ENCODE peak calls at places on chromosome 21, in seven cellular contexts. One of them, this sample, is unnamed.

GRCh38 chr21:37240978-37241377 is 26.2 kb downstream of the VPS26C start:
- DNase-seq in HFFc6: no peak
- DNase-seq in glutamatergic neuron: no peak
- DNase-seq in AG04450: no peak
- DNase-seq in tibial nerve: no peak
- DNase-seq in uterus: no peak
- DNase-seq in RWPE1: no peak
- DNase-seq in this sample: no peak

GRCh38 chr21:42645211-42646075 is 8.0 kb upstream of the PDE9A start:
- DNase-seq in AG04450: no peak
- DNase-seq in uterus: no peak
- DNase-seq in tibial nerve: no peak
- DNase-seq in RWPE1: no peak
- DNase-seq in HFFc6: no peak
- DNase-seq in glutamatergic neuron: no peak
- DNase-seq in this sample: no peak

GRCh38 chr21:27572681-27573080 is 605.8 kb upstream of the ADAMTS5 start:
- DNase-seq in HFFc6: peak; percentile 88
- DNase-seq in AG04450: peak; percentile 34
- DNase-seq in RWPE1: no peak
- DNase-seq in glutamatergic neuron: no peak
- DNase-seq in tibial nerve: no peak
- DNase-seq in uterus: no peak
- DNase-seq in this sample: no peak

GRCh38 chr21:31394309-31394708 is 50.2 kb upstream of the TIAM1 start:
- DNase-seq in HFFc6: no peak
- DNase-seq in uterus: no peak
- DNase-seq in glutamatergic neuron: no peak
- DNase-seq in tibial nerve: no peak
- DNase-seq in RWPE1: no peak
- DNase-seq in AG04450: no peak
- DNase-seq in this sample: no peak

GRCh38 chr21:42108941-42109340 is 37.8 kb downstream of the UMODL1 start:
- DNase-seq in glutamatergic neuron: no peak
- DNase-seq in AG04450: no peak
- DNase-seq in tibial nerve: no peak
- DNase-seq in RWPE1: no peak
- DNase-seq in HFFc6: no peak
- DNase-seq in uterus: no peak
- DNase-seq in this sample: no peak

GRCh38 chr21:29245104-29245643 is 53.5 kb upstream of the BACH1 start:
- DNase-seq in glutamatergic neuron: no peak
- DNase-seq in HFFc6: no peak
- DNase-seq in RWPE1: no peak
- DNase-seq in uterus: no peak
- DNase-seq in tibial nerve: no peak
- DNase-seq in AG04450: no peak
- DNase-seq in this sample: no peak

GRCh38 chr21:31343030-31343510 is 991 bp downstream of the TIAM1 start:
- DNase-seq in uterus: no peak
- DNase-seq in RWPE1: no peak
- DNase-seq in AG04450: no peak
- DNase-seq in HFFc6: no peak
- DNase-seq in glutamatergic neuron: no peak
- DNase-seq in tibial nerve: no peak
- DNase-seq in this sample: no peak

GRCh38 chr21:14741237-14741636 is 195.1 kb upstream of the SAMSN1 start:
- DNase-seq in glutamatergic neuron: no peak
- DNase-seq in tibial nerve: no peak
- DNase-seq in RWPE1: peak; percentile 22
- DNase-seq in AG04450: no peak
- DNase-seq in uterus: no peak
- DNase-seq in HFFc6: no peak
- DNase-seq in this sample: no peak

GRCh38 chr21:42609806-42610205 is 43.6 kb upstream of the PDE9A start:
- DNase-seq in HFFc6: no peak
- DNase-seq in RWPE1: no peak
- DNase-seq in tibial nerve: no peak
- DNase-seq in glutamatergic neuron: no peak
- DNase-seq in uterus: no peak
- DNase-seq in AG04450: no peak
- DNase-seq in this sample: no peak

GRCh38 chr21:29678616-29679015 is 261.2 kb downstream of the GRIK1 start:
- DNase-seq in RWPE1: no peak
- DNase-seq in tibial nerve: no peak
- DNase-seq in AG04450: no peak
- DNase-seq in uterus: no peak
- DNase-seq in glutamatergic neuron: no peak
- DNase-seq in HFFc6: no peak
- DNase-seq in this sample: no peak

GRCh38 chr21:40902299-40902698 is 55.3 kb upstream of the DSCAM start:
- DNase-seq in RWPE1: no peak
- DNase-seq in tibial nerve: no peak
- DNase-seq in HFFc6: no peak
- DNase-seq in glutamatergic neuron: no peak
- DNase-seq in uterus: no peak
- DNase-seq in AG04450: no peak
- DNase-seq in this sample: no peak
- TF ChIP-seq CTCF in RWPE1: no peak
- TF ChIP-seq CTCF in tibial nerve: no peak
- TF ChIP-seq CTCF in HFFc6: no peak
- TF ChIP-seq CTCF in glutamatergic neuron: no peak
- TF ChIP-seq CTCF in uterus: no peak
- TF ChIP-seq CTCF in AG04450: no peak
- TF ChIP-seq CTCF in this sample: no peak

DNA sequence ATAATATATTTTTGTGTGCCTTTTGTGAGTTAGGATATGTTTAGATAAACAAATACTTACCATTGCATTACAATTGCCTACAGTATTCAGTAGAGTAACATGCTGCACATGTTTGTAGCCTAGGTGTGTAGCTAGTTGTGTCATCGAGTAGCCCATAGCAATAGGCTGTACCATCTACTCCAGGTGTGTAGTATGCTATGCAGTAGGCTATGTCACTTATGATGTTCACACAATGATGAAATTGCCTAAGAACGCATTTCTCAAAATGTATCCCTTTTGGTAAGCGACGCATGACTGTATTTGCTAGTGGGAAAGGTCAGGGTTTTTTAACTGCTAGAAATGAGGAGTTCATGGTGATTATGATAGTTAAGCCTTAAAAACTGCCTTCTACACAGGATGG is 30.0 kb upstream of the B3GALT5 start:
- DNase-seq in uterus: no peak
- DNase-seq in RWPE1: no peak
- DNase-seq in glutamatergic neuron: no peak
- DNase-seq in AG04450: no peak
- DNase-seq in tibial nerve: no peak
- DNase-seq in HFFc6: no peak
- DNase-seq in this sample: no peak
- TF ChIP-seq CTCF in uterus: no peak
- TF ChIP-seq CTCF in RWPE1: no peak
- TF ChIP-seq CTCF in glutamatergic neuron: no peak
- TF ChIP-seq CTCF in AG04450: no peak
- TF ChIP-seq CTCF in tibial nerve: no peak
- TF ChIP-seq CTCF in HFFc6: no peak
- TF ChIP-seq CTCF in this sample: no peak

GRCh38 chr21:32426066-32426465 is 13.6 kb downstream of the EVA1C start:
- DNase-seq in tibial nerve: no peak
- DNase-seq in AG04450: no peak
- DNase-seq in HFFc6: no peak
- DNase-seq in uterus: no peak
- DNase-seq in RWPE1: peak; percentile 46
- DNase-seq in glutamatergic neuron: no peak
- DNase-seq in this sample: no peak

GRCh38 chr21:32424674-32425073 is 12.2 kb downstream of the EVA1C start:
- DNase-seq in glutamatergic neuron: no peak
- DNase-seq in tibial nerve: no peak
- DNase-seq in uterus: no peak
- DNase-seq in RWPE1: no peak
- DNase-seq in HFFc6: no peak
- DNase-seq in AG04450: no peak
- DNase-seq in this sample: no peak

GRCh38 chr21:32426592-32427051 is 14.1 kb downstream of the EVA1C start:
- DNase-seq in HFFc6: no peak
- DNase-seq in RWPE1: peak; percentile 41
- DNase-seq in tibial nerve: no peak
- DNase-seq in AG04450: no peak
- DNase-seq in uterus: no peak
- DNase-seq in glutamatergic neuron: no peak
- DNase-seq in this sample: no peak

GRCh38 chr21:32423846-32424535 is 11.5 kb downstream of the EVA1C start:
- DNase-seq in tibial nerve: no peak
- DNase-seq in uterus: no peak
- DNase-seq in glutamatergic neuron: no peak
- DNase-seq in RWPE1: no peak
- DNase-seq in HFFc6: no peak
- DNase-seq in AG04450: no peak
- DNase-seq in this sample: no peak

GRCh38 chr21:32425628-32426027 is 13.1 kb downstream of the EVA1C start:
- DNase-seq in tibial nerve: no peak
- DNase-seq in uterus: no peak
- DNase-seq in glutamatergic neuron: no peak
- DNase-seq in HFFc6: no peak
- DNase-seq in AG04450: no peak
- DNase-seq in RWPE1: no peak
- DNase-seq in this sample: no peak
- TF ChIP-seq CTCF in tibial nerve: no peak
- TF ChIP-seq CTCF in uterus: no peak
- TF ChIP-seq CTCF in glutamatergic neuron: no peak
- TF ChIP-seq CTCF in HFFc6: peak; percentile 27
- TF ChIP-seq CTCF in AG04450: no peak
- TF ChIP-seq CTCF in RWPE1: no peak
- TF ChIP-seq CTCF in this sample: no peak

DNA sequence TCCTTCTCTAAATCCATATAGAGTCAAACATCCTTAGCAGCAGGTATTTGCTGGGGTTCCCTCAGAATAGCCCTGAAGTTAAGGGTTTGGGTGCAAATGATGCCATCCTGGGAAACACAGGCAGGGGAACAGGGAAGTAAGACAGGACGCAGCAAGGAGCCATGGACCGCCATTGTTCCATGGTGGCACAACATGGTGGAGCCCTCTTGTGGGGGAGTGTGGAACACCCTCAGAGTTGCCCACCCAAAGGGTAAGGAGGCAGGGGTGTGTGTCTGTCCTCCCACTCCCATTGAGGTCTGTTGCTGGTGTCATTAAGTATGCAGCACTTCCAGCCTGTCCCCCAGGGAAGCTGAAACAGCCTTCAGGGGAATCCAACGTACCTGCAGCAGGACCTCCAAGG is 20.4 kb upstream of the RCAN1 start:
- DNase-seq in RWPE1: no peak
- DNase-seq in AG04450: no peak
- DNase-seq in glutamatergic neuron: peak; percentile 47
- DNase-seq in uterus: no peak
- DNase-seq in tibial nerve: no peak
- DNase-seq in HFFc6: no peak
- DNase-seq in this sample: no peak
- TF ChIP-seq CTCF in RWPE1: no peak
- TF ChIP-seq CTCF in AG04450: peak; percentile 23
- TF ChIP-seq CTCF in glutamatergic neuron: peak; percentile 38
- TF ChIP-seq CTCF in uterus: no peak
- TF ChIP-seq CTCF in tibial nerve: no peak
- TF ChIP-seq CTCF in HFFc6: peak; percentile 64
- TF ChIP-seq CTCF in this sample: no peak

GRCh38 chr21:18164483-18164882 is 80.2 kb upstream of the CHODL start:
- DNase-seq in AG04450: no peak
- DNase-seq in RWPE1: no peak
- DNase-seq in tibial nerve: no peak
- DNase-seq in HFFc6: no peak
- DNase-seq in glutamatergic neuron: no peak
- DNase-seq in uterus: no peak
- DNase-seq in this sample: no peak

GRCh38 chr21:18164933-18165332 is 79.7 kb upstream of the CHODL start:
- DNase-seq in HFFc6: no peak
- DNase-seq in AG04450: no peak
- DNase-seq in glutamatergic neuron: no peak
- DNase-seq in uterus: no peak
- DNase-seq in RWPE1: peak; percentile 57
- DNase-seq in tibial nerve: no peak
- DNase-seq in this sample: no peak

GRCh38 chr21:18161841-18162240 is 82.8 kb upstream of the CHODL start:
- DNase-seq in HFFc6: no peak
- DNase-seq in tibial nerve: no peak
- DNase-seq in glutamatergic neuron: no peak
- DNase-seq in RWPE1: no peak
- DNase-seq in uterus: no peak
- DNase-seq in AG04450: no peak
- DNase-seq in this sample: no peak
- TF ChIP-seq CTCF in HFFc6: no peak
- TF ChIP-seq CTCF in tibial nerve: no peak
- TF ChIP-seq CTCF in glutamatergic neuron: no peak
- TF ChIP-seq CTCF in RWPE1: no peak
- TF ChIP-seq CTCF in uterus: no peak
- TF ChIP-seq CTCF in AG04450: no peak
- TF ChIP-seq CTCF in this sample: no peak

GRCh38 chr21:16084776-16085364 is 355.1 kb downstream of the USP25 start:
- DNase-seq in glutamatergic neuron: no peak
- DNase-seq in uterus: peak; percentile 80
- DNase-seq in tibial nerve: peak; percentile 45
- DNase-seq in AG04450: no peak
- DNase-seq in HFFc6: peak; percentile 43
- DNase-seq in RWPE1: no peak
- DNase-seq in this sample: no peak
- TF ChIP-seq CTCF in glutamatergic neuron: no peak
- TF ChIP-seq CTCF in uterus: no peak
- TF ChIP-seq CTCF in tibial nerve: no peak
- TF ChIP-seq CTCF in AG04450: no peak
- TF ChIP-seq CTCF in HFFc6: no peak
- TF ChIP-seq CTCF in RWPE1: no peak
- TF ChIP-seq CTCF in this sample: no peak

GRCh38 chr21:43917515-43918384 is 52.7 kb downstream of the AGPAT3 start:
- DNase-seq in HFFc6: no peak
- DNase-seq in tibial nerve: no peak
- DNase-seq in AG04450: no peak
- DNase-seq in uterus: no peak
- DNase-seq in glutamatergic neuron: no peak
- DNase-seq in RWPE1: no peak
- DNase-seq in this sample: no peak
- TF ChIP-seq CTCF in HFFc6: peak; percentile 15
- TF ChIP-seq CTCF in tibial nerve: no peak
- TF ChIP-seq CTCF in AG04450: no peak
- TF ChIP-seq CTCF in uterus: no peak
- TF ChIP-seq CTCF in glutamatergic neuron: no peak
- TF ChIP-seq CTCF in RWPE1: no peak
- TF ChIP-seq CTCF in this sample: no peak

GRCh38 chr21:43827015-43827611 is 37.7 kb downstream of the RRP1 start:
- DNase-seq in HFFc6: peak; percentile 80
- DNase-seq in RWPE1: no peak
- DNase-seq in glutamatergic neuron: no peak
- DNase-seq in AG04450: no peak
- DNase-seq in tibial nerve: no peak
- DNase-seq in uterus: no peak
- DNase-seq in this sample: no peak
- TF ChIP-seq CTCF in HFFc6: no peak
- TF ChIP-seq CTCF in RWPE1: no peak
- TF ChIP-seq CTCF in glutamatergic neuron: no peak
- TF ChIP-seq CTCF in AG04450: no peak
- TF ChIP-seq CTCF in tibial nerve: no peak
- TF ChIP-seq CTCF in uterus: no peak
- TF ChIP-seq CTCF in this sample: no peak

GRCh38 chr21:45921917-45922316 is 59.7 kb upstream of the COL6A1 start:
- DNase-seq in AG04450: no peak
- DNase-seq in uterus: no peak
- DNase-seq in HFFc6: no peak
- DNase-seq in RWPE1: no peak
- DNase-seq in tibial nerve: no peak
- DNase-seq in glutamatergic neuron: no peak
- DNase-seq in this sample: no peak
- TF ChIP-seq CTCF in AG04450: no peak
- TF ChIP-seq CTCF in uterus: no peak
- TF ChIP-seq CTCF in HFFc6: no peak
- TF ChIP-seq CTCF in RWPE1: no peak
- TF ChIP-seq CTCF in tibial nerve: no peak
- TF ChIP-seq CTCF in glutamatergic neuron: no peak
- TF ChIP-seq CTCF in this sample: no peak